ENCODE peak calls at places on chromosomes 7 and 10, in four cellular contexts. A, I, Z and H are unnamed samples.

GRCh38 chr7:47045592-47045991 is 536.3 kb downstream of the TNS3 start:
- DNase-seq in Z (peak; percentile 66), I (no peak), A (peak; percentile 9), H (no peak)

GRCh38 chr10:50577681-50578350 is 45.9 kb downstream of the SGMS1 start:
- DNase-seq in A (no peak), Z (peak; percentile 53), I (no peak), H (peak; percentile 62)

GRCh38 chr10:132517951-132518521 is 19.6 kb upstream of the INPP5A start:
- DNase-seq in A (no peak), Z (no peak), I (no peak), H (no peak)

GRCh38 chr7:120370954-120371353 is 98.0 kb downstream of the KCND2 start:
- DNase-seq in Z (no peak), I (peak; percentile 10), A (no peak), H (no peak)

GRCh38 chr10:987635-987905 is 664 bp upstream of the GTPBP4 start:
- DNase-seq in A (peak; percentile 39), I (no peak), Z (no peak), H (peak; percentile 23)

GRCh38 chr7:50342616-50343114 is 38.1 kb downstream of the IKZF1 start:
- DNase-seq in I (no peak), Z (no peak), A (no peak), H (no peak)

GRCh38 chr10:70540089-70540788 is 61.7 kb downstream of the PALD1 start:
- DNase-seq in A (peak; percentile 12), Z (peak; percentile 41), I (peak; percentile 32), H (no peak)

GRCh38 chr7:129707910-129708490 is 96.5 kb downstream of the NRF1 start:
- DNase-seq in I (no peak), A (no peak), Z (no peak), H (no peak)

GRCh38 chr7:8190121-8190895 is 71.7 kb downstream of the ICA1 start:
- DNase-seq in A (peak; percentile 66), Z (peak; percentile 76), I (peak; percentile 42), H (peak; percentile 53)

GRCh38 chr10:93515963-93516450 is 19.6 kb downstream of the CEP55 start:
- DNase-seq in I (no peak), Z (peak; percentile 38), A (no peak), H (no peak)

GRCh38 chr7:42046483-42046882 is 190.5 kb downstream of the GLI3 start:
- DNase-seq in Z (no peak), A (no peak), I (no peak), H (no peak)

GRCh38 chr10:5376450-5376849 is 11.7 kb downstream of the UCN3 start:
- DNase-seq in Z (no peak), A (no peak), I (no peak), H (no peak)

GRCh38 chr10:58322072-58322834 is 12.6 kb upstream of the UBE2D1 start:
- DNase-seq in I (no peak), Z (peak; percentile 31), A (peak; percentile 15), H (peak; percentile 36)

DNA sequence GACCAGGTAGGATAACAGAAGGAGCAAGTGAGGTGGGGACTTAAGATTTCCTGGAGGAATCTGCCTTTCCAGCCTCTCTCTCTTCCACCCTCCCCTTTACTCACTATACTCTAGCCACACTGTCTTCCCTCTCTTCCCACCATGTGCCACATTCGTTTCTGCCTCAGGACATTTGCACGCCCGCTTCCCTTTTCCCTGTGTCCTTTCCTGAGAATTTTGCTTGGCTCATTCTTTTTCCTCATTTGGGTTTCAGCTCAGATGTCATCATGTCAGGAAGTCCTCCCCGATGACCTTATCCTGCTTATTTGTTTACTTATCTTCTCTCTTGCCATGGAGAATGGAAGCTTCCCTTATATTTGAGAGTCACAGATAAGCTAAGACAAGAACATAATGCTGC is 363.8 kb downstream of the PRPF18 start:
- DNase-seq in A (no peak), I (no peak), Z (no peak), H (no peak)
- H3K4me3 ChIP-seq in A (no peak overlapping the region), I (no peak overlapping the region), Z (no peak overlapping the region), H (no peak overlapping the region)

GRCh38 chr10:113111900-113112853 is 162.1 kb downstream of the TCF7L2 start:
- DNase-seq in A (peak; percentile 95), Z (peak; percentile 90), I (no peak), H (peak; percentile 81)

GRCh38 chr10:113104071-113104470 is 154.0 kb downstream of the TCF7L2 start:
- DNase-seq in A (no peak), Z (peak; percentile 75), I (no peak), H (no peak)

GRCh38 chr10:113108948-113109347 is 158.9 kb downstream of the TCF7L2 start:
- DNase-seq in Z (no peak), I (no peak), A (no peak), H (no peak)

GRCh38 chr10:113111260-113111659 is 161.2 kb downstream of the TCF7L2 start:
- DNase-seq in I (no peak), A (no peak), Z (no peak), H (no peak)

GRCh38 chr10:113108180-113108835 is 158.3 kb downstream of the TCF7L2 start:
- DNase-seq in Z (peak; percentile 19), I (no peak), A (peak; percentile 17), H (no peak)
- TF ChIP-seq CTCF in Z (peak; percentile 52), I (peak; percentile 63), A (peak; percentile 48), H (peak; percentile 58)

GRCh38 chr10:117496616-117497028 is 45.9 kb upstream of the EMX2 start:
- DNase-seq in I (peak; percentile 64), A (peak; percentile 85), Z (peak; percentile 90), H (peak; percentile 72)
- H3K4me3 ChIP-seq in I (no peak overlapping the region), A (no peak overlapping the region), Z (no peak overlapping the region), H (no peak overlapping the region)

DNA sequence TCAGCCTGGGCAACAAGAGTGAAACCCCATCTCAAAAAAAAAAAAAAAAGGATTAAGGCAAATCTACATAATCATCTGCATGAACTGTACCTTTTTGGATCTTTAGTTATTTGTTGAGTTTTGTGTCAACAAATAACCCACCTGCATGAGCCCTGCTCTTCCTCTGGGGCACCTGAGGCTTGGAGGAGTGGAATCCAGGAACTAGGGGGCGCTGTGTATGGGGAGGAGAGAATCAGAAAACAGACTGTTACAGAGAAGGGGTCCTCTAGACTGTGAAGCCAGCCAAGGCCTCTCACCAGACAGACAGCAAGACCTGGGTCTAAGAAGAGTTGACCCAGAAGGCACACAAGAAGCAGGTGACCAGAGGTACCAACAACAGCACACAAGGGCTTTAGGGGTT is 682.8 kb upstream of the NRP1 start:
- DNase-seq in A (no peak), Z (no peak), I (no peak), H (no peak)
- TF ChIP-seq CTCF in A (peak; percentile 7), Z (no peak), I (peak; percentile 11), H (no peak)

GRCh38 chr7:29274156-29275017 is 79.8 kb downstream of the CHN2 start:
- DNase-seq in A (no peak), I (no peak), Z (peak; percentile 65), H (no peak)
- H3K4me3 ChIP-seq in A (no peak overlapping the region), I (no peak overlapping the region), Z (no peak overlapping the region), H (no peak overlapping the region)

GRCh38 chr10:113854757-113855626 is 531 bp downstream of the NHLRC2 start:
- DNase-seq in Z (peak; percentile 57), I (peak; percentile 81), A (peak; percentile 37), H (peak; percentile 15)
- TF ChIP-seq CTCF in Z (no peak), I (no peak), A (no peak), H (no peak)

GRCh38 chr7:102170417-102170970 is 116.2 kb upstream of the SH2B2 start:
- DNase-seq in Z (no peak), I (no peak), A (no peak), H (no peak)
- H3K4me3 ChIP-seq in Z (no peak overlapping the region), I (no peak overlapping the region), A (no peak overlapping the region), H (no peak overlapping the region)

DNA sequence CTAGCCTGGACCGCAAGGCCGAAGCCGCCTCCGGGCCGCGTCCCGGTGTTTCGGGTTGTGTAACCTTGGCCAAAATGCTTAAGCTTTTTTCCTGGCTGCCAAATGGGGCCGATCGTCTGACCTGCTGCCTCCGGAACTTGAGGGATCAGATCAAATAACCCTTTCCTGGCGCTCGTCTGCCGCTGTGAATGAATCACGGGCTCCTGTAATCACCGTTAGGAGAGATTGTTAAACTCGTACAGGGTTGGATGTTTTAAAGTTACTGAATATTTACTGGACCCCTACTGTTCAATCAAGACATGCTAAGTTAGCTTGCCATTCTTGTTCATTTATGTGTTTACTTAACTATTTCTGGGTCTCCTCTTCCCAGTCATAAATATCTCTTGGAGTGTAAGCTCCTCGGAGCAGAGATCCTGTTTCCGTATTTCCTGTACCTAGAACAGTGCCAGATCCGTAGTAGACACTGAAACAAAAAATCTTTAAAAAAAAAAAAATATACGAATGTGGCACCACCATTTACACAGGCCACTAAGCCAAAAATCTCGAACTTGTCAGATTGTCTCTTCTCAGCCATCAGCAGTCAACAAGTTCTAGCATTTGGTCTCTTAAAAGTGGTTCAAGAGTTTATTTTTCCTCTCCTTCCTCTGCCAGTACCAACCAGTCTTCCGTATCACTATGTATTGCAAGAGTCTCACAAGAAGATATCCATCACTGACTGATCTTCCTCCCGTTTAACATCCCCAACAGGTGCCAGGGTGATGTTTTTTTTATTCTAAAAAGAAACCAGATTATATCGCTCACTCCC is 645 bp upstream of the TM9SF3 start:
- DNase-seq in Z (peak; percentile 87), A (peak; percentile 69), I (no peak), H (peak; percentile 74)
- TF ChIP-seq CTCF in Z (no peak), A (no peak), I (no peak), H (no peak)

GRCh38 chr10:110535958-110536891 is 31.3 kb upstream of the SMC3 start:
- DNase-seq in Z (peak; percentile 89), I (peak; percentile 79), A (peak; percentile 53), H (peak; percentile 64)
- H3K4me3 ChIP-seq in Z (no peak overlapping the region), I (no peak overlapping the region), A (no peak overlapping the region), H (no peak overlapping the region)

DNA sequence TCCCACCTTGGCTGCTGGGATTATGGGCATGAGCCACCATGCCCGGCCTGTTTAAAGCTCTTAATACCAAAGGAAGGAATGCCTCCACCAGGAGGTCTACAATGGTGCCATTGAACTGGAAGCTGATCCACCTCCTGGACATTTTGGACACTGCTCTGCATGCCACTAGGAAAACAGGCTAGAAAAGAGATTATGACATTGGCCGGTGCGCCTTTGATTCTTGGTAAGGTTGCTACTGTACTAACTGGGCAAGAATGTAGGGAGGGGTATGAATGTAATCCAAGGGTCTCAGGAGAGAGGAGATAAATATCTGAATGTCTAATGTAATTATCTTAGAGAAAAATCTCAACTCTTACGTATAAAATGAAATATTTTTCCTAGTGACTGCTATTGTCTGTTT is 21.7 kb upstream of the TSGA13 start:
- DNase-seq in Z (no peak), A (no peak), I (no peak), H (no peak)
- TF ChIP-seq CTCF in Z (no peak), A (no peak), I (no peak), H (no peak)